ENCODE peak calls at places on chromosomes 13 and 19, in nine cellular contexts. One of them, this sample, is unnamed.

GRCh38 chr19:3528539-3529211 is 10.3 kb upstream of the TEKTIP1 start:
- DNase-seq in left ventricle myocardium inferior: no peak
- DNase-seq in uterus: no peak
- DNase-seq in GM12878: no peak
- DNase-seq in tibial nerve: no peak
- DNase-seq in PC-3: no peak
- DNase-seq in endothelial cell of umbilical vein: no peak
- DNase-seq in heart right ventricle: no peak
- DNase-seq in endodermal cell: no peak
- DNase-seq in this sample: no peak

GRCh38 chr13:113211774-113212173 is 2.4 kb downstream of the CUL4A start:
- DNase-seq in endothelial cell of umbilical vein: no peak
- DNase-seq in uterus: no peak
- DNase-seq in tibial nerve: no peak
- DNase-seq in endodermal cell: peak; percentile 80
- DNase-seq in GM12878: no peak
- DNase-seq in left ventricle myocardium inferior: no peak
- DNase-seq in heart right ventricle: no peak
- DNase-seq in PC-3: peak; percentile 19
- DNase-seq in this sample: no peak

GRCh38 chr19:53394522-53394973 is 401 bp upstream of the ZNF765 start:
- DNase-seq in endothelial cell of umbilical vein: no peak
- DNase-seq in endodermal cell: peak; percentile 89
- DNase-seq in tibial nerve: no peak
- DNase-seq in heart right ventricle: peak; percentile 49
- DNase-seq in GM12878: peak; percentile 1
- DNase-seq in PC-3: peak; percentile 63
- DNase-seq in left ventricle myocardium inferior: peak; percentile 64
- DNase-seq in uterus: peak; percentile 49
- DNase-seq in this sample: peak; percentile 49

GRCh38 chr19:41319500-41320184 is 9.7 kb downstream of the CCDC97 start:
- DNase-seq in PC-3: no peak
- DNase-seq in endodermal cell: peak; percentile 52
- DNase-seq in tibial nerve: no peak
- DNase-seq in left ventricle myocardium inferior: no peak
- DNase-seq in GM12878: no peak
- DNase-seq in heart right ventricle: no peak
- DNase-seq in endothelial cell of umbilical vein: no peak
- DNase-seq in uterus: no peak
- DNase-seq in this sample: no peak

GRCh38 chr19:18009412-18010066 is 1.6 kb downstream of the ARRDC2 start:
- DNase-seq in GM12878: no peak
- DNase-seq in tibial nerve: no peak
- DNase-seq in endodermal cell: no peak
- DNase-seq in heart right ventricle: no peak
- DNase-seq in left ventricle myocardium inferior: no peak
- DNase-seq in uterus: no peak
- DNase-seq in endothelial cell of umbilical vein: no peak
- DNase-seq in PC-3: peak; percentile 77
- DNase-seq in this sample: no peak

GRCh38 chr13:33918199-33918932 is 100.4 kb downstream of the RFC3 start:
- DNase-seq in GM12878: no peak
- DNase-seq in heart right ventricle: no peak
- DNase-seq in tibial nerve: no peak
- DNase-seq in endodermal cell: no peak
- DNase-seq in uterus: no peak
- DNase-seq in PC-3: peak; percentile 85
- DNase-seq in left ventricle myocardium inferior: no peak
- DNase-seq in endothelial cell of umbilical vein: peak; percentile 28
- DNase-seq in this sample: no peak

GRCh38 chr19:33245948-33246728 is 20.5 kb upstream of the SLC7A10 start:
- DNase-seq in left ventricle myocardium inferior: peak; percentile 54
- DNase-seq in tibial nerve: no peak
- DNase-seq in heart right ventricle: no peak
- DNase-seq in endothelial cell of umbilical vein: no peak
- DNase-seq in endodermal cell: no peak
- DNase-seq in PC-3: no peak
- DNase-seq in GM12878: no peak
- DNase-seq in uterus: no peak
- DNase-seq in this sample: no peak

GRCh38 chr19:32498641-32499200 is 82.3 kb upstream of the PDCD5 start:
- DNase-seq in GM12878: no peak
- DNase-seq in tibial nerve: no peak
- DNase-seq in heart right ventricle: no peak
- DNase-seq in endodermal cell: no peak
- DNase-seq in endothelial cell of umbilical vein: no peak
- DNase-seq in uterus: no peak
- DNase-seq in left ventricle myocardium inferior: no peak
- DNase-seq in PC-3: no peak
- DNase-seq in this sample: no peak

GRCh38 chr13:50129065-50129922 is 114.0 kb downstream of the KCNRG start:
- DNase-seq in tibial nerve: peak; percentile 57
- DNase-seq in endothelial cell of umbilical vein: no peak
- DNase-seq in left ventricle myocardium inferior: peak; percentile 25
- DNase-seq in PC-3: no peak
- DNase-seq in GM12878: no peak
- DNase-seq in heart right ventricle: no peak
- DNase-seq in endodermal cell: no peak
- DNase-seq in uterus: no peak
- DNase-seq in this sample: peak; percentile 75
- H3K27me3 ChIP-seq in tibial nerve: no peaks in the 10 kb centered on the region
- H3K27me3 ChIP-seq in endothelial cell of umbilical vein: peaks cover 43% of the 10 kb centered on the region
- H3K27me3 ChIP-seq in left ventricle myocardium inferior: peaks cover 57% of the 10 kb centered on the region
- H3K27me3 ChIP-seq in PC-3: no peaks in the 10 kb centered on the region
- H3K27me3 ChIP-seq in GM12878: peaks cover 13% of the 10 kb centered on the region
- H3K27me3 ChIP-seq in heart right ventricle: peaks cover 7% of the 10 kb centered on the region
- H3K27me3 ChIP-seq in endodermal cell: peaks cover 88% of the 10 kb centered on the region
- H3K27me3 ChIP-seq in uterus: peaks cover 24% of the 10 kb centered on the region
- H3K27me3 ChIP-seq in this sample: peaks cover 15% of the 10 kb centered on the region

GRCh38 chr19:45601524-45602522 is at the start of gene GPR4:
- DNase-seq in endodermal cell: peak; percentile 89
- DNase-seq in uterus: no peak
- DNase-seq in tibial nerve: no peak
- DNase-seq in heart right ventricle: peak; percentile 44
- DNase-seq in left ventricle myocardium inferior: peak; percentile 37
- DNase-seq in GM12878: no peak
- DNase-seq in endothelial cell of umbilical vein: no peak
- DNase-seq in PC-3: peak; percentile 6
- DNase-seq in this sample: no peak

GRCh38 chr19:45600340-45600885 is 1.6 kb downstream of the GPR4 start:
- DNase-seq in tibial nerve: no peak
- DNase-seq in heart right ventricle: no peak
- DNase-seq in endothelial cell of umbilical vein: no peak
- DNase-seq in endodermal cell: no peak
- DNase-seq in GM12878: no peak
- DNase-seq in left ventricle myocardium inferior: no peak
- DNase-seq in PC-3: no peak
- DNase-seq in uterus: no peak
- DNase-seq in this sample: no peak

GRCh38 chr19:45599286-45599685 is 2.7 kb downstream of the GPR4 start:
- DNase-seq in endothelial cell of umbilical vein: no peak
- DNase-seq in endodermal cell: no peak
- DNase-seq in GM12878: no peak
- DNase-seq in PC-3: no peak
- DNase-seq in left ventricle myocardium inferior: no peak
- DNase-seq in heart right ventricle: no peak
- DNase-seq in uterus: no peak
- DNase-seq in tibial nerve: no peak
- DNase-seq in this sample: no peak

GRCh38 chr19:45598267-45599011 is 3.6 kb downstream of the GPR4 start:
- DNase-seq in endodermal cell: no peak
- DNase-seq in heart right ventricle: peak; percentile 66
- DNase-seq in tibial nerve: no peak
- DNase-seq in PC-3: peak; percentile 13
- DNase-seq in GM12878: no peak
- DNase-seq in uterus: no peak
- DNase-seq in left ventricle myocardium inferior: peak; percentile 34
- DNase-seq in endothelial cell of umbilical vein: peak; percentile 63
- DNase-seq in this sample: no peak

DNA sequence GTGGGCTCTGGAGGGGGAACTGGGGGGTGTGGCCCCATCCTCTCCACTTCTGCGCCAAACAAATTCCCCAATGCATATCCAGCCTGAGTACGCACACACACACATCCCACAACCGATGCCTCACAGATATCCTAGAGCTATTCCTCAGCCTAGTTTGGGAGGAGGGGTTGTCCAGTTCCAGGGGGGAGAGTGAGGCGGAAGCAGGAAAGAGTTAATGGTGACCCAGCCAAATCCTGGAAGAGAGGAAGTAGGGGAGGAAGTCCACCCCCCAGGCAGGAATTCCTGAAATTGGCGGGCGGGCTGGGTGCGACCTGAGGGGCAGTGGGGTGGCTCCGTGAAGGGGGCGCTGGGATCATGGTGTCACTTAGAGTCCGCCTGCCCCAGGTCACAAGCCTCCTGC is 897 bp downstream of the GPR4 start:
- DNase-seq in endodermal cell: no peak
- DNase-seq in GM12878: no peak
- DNase-seq in uterus: no peak
- DNase-seq in left ventricle myocardium inferior: no peak
- DNase-seq in tibial nerve: no peak
- DNase-seq in PC-3: peak; percentile 25
- DNase-seq in heart right ventricle: peak; percentile 66
- DNase-seq in endothelial cell of umbilical vein: peak; percentile 18
- DNase-seq in this sample: no peak
- TF ChIP-seq CTCF in endodermal cell: no peak
- TF ChIP-seq CTCF in GM12878: no peak
- TF ChIP-seq CTCF in uterus: no peak
- TF ChIP-seq CTCF in left ventricle myocardium inferior: no peak
- TF ChIP-seq CTCF in tibial nerve: no peak
- TF ChIP-seq CTCF in PC-3: no peak
- TF ChIP-seq CTCF in heart right ventricle: no peak
- TF ChIP-seq CTCF in endothelial cell of umbilical vein: no peak
- TF ChIP-seq CTCF in this sample: no peak

DNA sequence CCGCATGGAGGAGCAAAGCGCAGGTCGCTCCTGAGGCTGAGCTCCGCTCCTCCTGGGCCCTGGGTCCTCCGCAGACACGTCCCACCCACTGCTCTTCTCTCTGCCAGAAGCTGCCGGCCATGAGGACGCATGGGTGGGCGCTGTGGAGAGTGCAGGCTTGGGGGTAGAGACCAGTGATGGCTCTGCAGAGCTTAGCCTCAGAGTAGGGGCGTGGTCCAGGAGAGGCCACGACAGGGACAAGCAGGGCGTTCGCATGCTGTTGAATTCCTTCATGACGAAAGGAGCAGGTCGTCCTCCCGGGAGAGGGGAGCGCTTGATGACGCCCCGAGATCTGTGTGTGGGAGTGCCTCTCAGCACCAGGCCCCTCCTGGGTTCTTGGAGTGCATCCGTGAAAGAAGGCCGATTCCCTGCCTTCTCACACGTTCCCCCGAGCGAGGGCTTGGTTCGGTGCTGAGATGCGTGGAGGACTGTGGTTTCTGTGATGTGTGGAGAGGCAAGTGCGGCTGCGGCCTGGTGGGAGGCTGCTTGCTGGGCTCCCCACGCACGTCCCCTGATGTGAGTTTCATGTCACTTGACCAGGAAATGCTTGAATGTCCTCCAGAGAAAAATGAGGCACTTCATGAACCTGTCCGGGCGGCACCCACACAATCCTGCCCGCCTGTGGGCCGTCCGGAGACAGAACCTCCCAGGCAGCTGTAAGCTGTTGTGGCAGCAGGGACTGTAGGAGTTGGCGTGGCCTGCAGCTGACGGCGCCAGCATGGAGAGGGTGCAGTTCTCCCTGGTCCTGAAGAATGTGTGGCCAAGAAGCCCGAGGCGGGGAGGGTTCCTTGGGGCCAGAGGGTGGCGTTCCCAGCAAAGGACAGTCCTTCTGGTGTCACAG is 4.5 kb downstream of the SF3A2 start:
- DNase-seq in endodermal cell: no peak
- DNase-seq in PC-3: no peak
- DNase-seq in heart right ventricle: no peak
- DNase-seq in tibial nerve: no peak
- DNase-seq in left ventricle myocardium inferior: no peak
- DNase-seq in uterus: no peak
- DNase-seq in endothelial cell of umbilical vein: no peak
- DNase-seq in GM12878: no peak
- DNase-seq in this sample: no peak
- H3K27ac ChIP-seq in endodermal cell: peak overlapping the region; percentile 77
- H3K27ac ChIP-seq in PC-3: no peak overlapping the region
- H3K27ac ChIP-seq in heart right ventricle: peak overlapping the region; percentile 79
- H3K27ac ChIP-seq in tibial nerve: no peak overlapping the region
- H3K27ac ChIP-seq in left ventricle myocardium inferior: peak overlapping the region; percentile 72
- H3K27ac ChIP-seq in uterus: peak overlapping the region; percentile 9
- H3K27ac ChIP-seq in endothelial cell of umbilical vein: peak overlapping the region; percentile 79
- H3K27ac ChIP-seq in GM12878: no peak overlapping the region
- H3K27ac ChIP-seq in this sample: peak overlapping the region; percentile 68

GRCh38 chr19:49807888-49808675 is 5.0 kb downstream of the FUZ start:
- DNase-seq in uterus: no peak
- DNase-seq in heart right ventricle: no peak
- DNase-seq in left ventricle myocardium inferior: no peak
- DNase-seq in GM12878: no peak
- DNase-seq in PC-3: no peak
- DNase-seq in endodermal cell: no peak
- DNase-seq in tibial nerve: no peak
- DNase-seq in endothelial cell of umbilical vein: no peak
- DNase-seq in this sample: no peak

GRCh38 chr19:49811328-49811727 is 1.8 kb downstream of the FUZ start:
- DNase-seq in endodermal cell: no peak
- DNase-seq in heart right ventricle: no peak
- DNase-seq in endothelial cell of umbilical vein: no peak
- DNase-seq in GM12878: no peak
- DNase-seq in left ventricle myocardium inferior: no peak
- DNase-seq in PC-3: peak; percentile 30
- DNase-seq in tibial nerve: no peak
- DNase-seq in uterus: no peak
- DNase-seq in this sample: no peak

GRCh38 chr19:49808762-49809154 is 4.3 kb downstream of the FUZ start:
- DNase-seq in endothelial cell of umbilical vein: peak; percentile 85
- DNase-seq in left ventricle myocardium inferior: peak; percentile 95
- DNase-seq in tibial nerve: peak; percentile 97
- DNase-seq in endodermal cell: peak; percentile 99
- DNase-seq in uterus: peak; percentile 93
- DNase-seq in heart right ventricle: peak; percentile 95
- DNase-seq in PC-3: peak; percentile 79
- DNase-seq in GM12878: no peak
- DNase-seq in this sample: peak; percentile 97

GRCh38 chr19:49809987-49810389 is 3.1 kb downstream of the FUZ start:
- DNase-seq in tibial nerve: no peak
- DNase-seq in endodermal cell: no peak
- DNase-seq in left ventricle myocardium inferior: no peak
- DNase-seq in GM12878: no peak
- DNase-seq in endothelial cell of umbilical vein: no peak
- DNase-seq in uterus: no peak
- DNase-seq in PC-3: no peak
- DNase-seq in heart right ventricle: no peak
- DNase-seq in this sample: no peak

DNA sequence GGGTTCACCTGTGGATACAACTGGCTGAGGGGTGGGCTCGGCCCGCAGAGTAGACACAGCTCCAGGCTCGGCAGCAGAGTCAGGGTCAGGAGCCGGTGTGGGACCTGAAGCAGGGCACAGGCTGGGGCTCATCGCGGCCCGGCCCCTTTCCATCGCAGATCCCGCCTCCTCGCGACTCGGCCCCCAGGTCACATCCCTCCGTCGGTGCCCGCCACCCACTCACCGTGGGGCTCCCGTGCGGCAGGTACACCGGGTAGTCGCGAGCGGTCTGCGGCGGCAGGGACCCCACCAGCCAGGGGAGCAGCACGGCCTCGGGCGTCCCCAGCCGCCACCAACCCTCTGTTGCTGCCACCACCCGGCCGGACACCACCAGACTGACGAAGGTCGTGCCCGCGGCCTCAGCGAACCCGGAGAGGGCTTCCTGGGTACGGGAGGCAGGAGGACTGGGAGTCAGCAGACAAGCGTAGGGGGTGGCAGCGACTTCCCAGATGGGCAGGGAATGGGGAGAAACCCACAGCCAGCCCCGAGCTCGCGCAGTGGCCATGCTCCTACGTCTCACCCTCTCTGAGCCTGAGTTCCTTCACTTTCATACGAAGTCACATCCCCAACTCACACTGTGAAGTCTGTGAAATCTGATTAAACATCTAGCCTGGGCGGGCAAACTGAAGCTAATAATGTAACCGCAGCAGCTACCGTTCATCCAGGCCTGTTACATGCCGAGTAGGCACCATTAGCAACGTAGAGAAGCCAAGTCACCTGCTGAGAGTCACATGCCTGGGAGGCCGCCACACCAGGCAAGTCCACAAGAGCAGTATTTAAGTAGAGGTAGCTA is 3.7 kb downstream of the FUZ start:
- DNase-seq in left ventricle myocardium inferior: peak; percentile 70
- DNase-seq in GM12878: no peak
- DNase-seq in endothelial cell of umbilical vein: peak; percentile 18
- DNase-seq in tibial nerve: peak; percentile 47
- DNase-seq in PC-3: peak; percentile 36
- DNase-seq in endodermal cell: peak; percentile 84
- DNase-seq in uterus: no peak
- DNase-seq in heart right ventricle: peak; percentile 64
- DNase-seq in this sample: peak; percentile 66
- H3K27me3 ChIP-seq in left ventricle myocardium inferior: no peaks in the 10 kb centered on the region
- H3K27me3 ChIP-seq in GM12878: no peaks in the 10 kb centered on the region
- H3K27me3 ChIP-seq in endothelial cell of umbilical vein: no peaks in the 10 kb centered on the region
- H3K27me3 ChIP-seq in tibial nerve: no peaks in the 10 kb centered on the region
- H3K27me3 ChIP-seq in PC-3: no peaks in the 10 kb centered on the region
- H3K27me3 ChIP-seq in endodermal cell: no peaks in the 10 kb centered on the region
- H3K27me3 ChIP-seq in uterus: no peaks in the 10 kb centered on the region
- H3K27me3 ChIP-seq in heart right ventricle: no peaks in the 10 kb centered on the region
- H3K27me3 ChIP-seq in this sample: no peaks in the 10 kb centered on the region

This sample was measured in tibial artery.